ENCODE peak calls at places on chromosomes 7 and 10, in nine cellular contexts. L is mammary epithelial cell, Q is neural progenitor cell, E is GM23248, H is HCT116, W is K562, D is HepG2, R is fibroblast of lung, O is PC-9. I is an unnamed sample. For H3K4me1 and H3K9me3, the result is how much of the 10 kb centered on the place peaks cover.

GRCh38 chr7:106094780-106095179 is 17.3 kb downstream of the SYPL1 start:
- DNase-seq in L (no peak), H (no peak), D (no peak), E (no peak), W (no peak), O (no peak), Q (no peak), R (no peak), I (no peak)

GRCh38 chr7:135193615-135194081 is 17.7 kb downstream of the WDR91 start:
- DNase-seq in D (peak), E (peak), Q (no peak), R (peak), O (no peak), L (peak), H (no peak), W (no peak), I (no peak)

GRCh38 chr7:35454575-35455385 is 200.9 kb upstream of the TBX20 start:
- DNase-seq in E (no peak), H (no peak), D (no peak), L (no peak), R (no peak), O (no peak), Q (peak), W (no peak), I (no peak)

GRCh38 chr7:116591202-116592040 is 66.6 kb downstream of the CAV1 start:
- DNase-seq in Q (no peak), R (peak), O (no peak), E (peak), W (peak), H (peak), L (peak), D (no peak), I (peak)

GRCh38 chr10:43959364-43959763 is 310.7 kb upstream of the ZNF32 start:
- DNase-seq in E (no peak), H (no peak), W (no peak), L (peak), O (no peak), R (no peak), Q (no peak), D (no peak), I (no peak)

GRCh38 chr10:64033710-64034109 is 512.5 kb downstream of the REEP3 start:
- DNase-seq in Q (no peak), D (no peak), W (no peak), O (no peak), H (no peak), R (no peak), E (no peak), L (no peak), I (no peak)

GRCh38 chr7:114540291-114540690 is 125.7 kb downstream of the FOXP2 start:
- DNase-seq in L (no peak), H (no peak), R (no peak), O (no peak), Q (no peak), W (no peak), E (peak), D (no peak), I (no peak)

GRCh38 chr7:136293272-136293671 is 316.1 kb upstream of the MTPN start:
- DNase-seq in O (no peak), H (no peak), Q (no peak), W (no peak), E (no peak), D (no peak), R (no peak), L (no peak), I (no peak)

GRCh38 chr10:74612195-74612594 is 214.2 kb upstream of the KAT6B start:
- DNase-seq in W (no peak), R (peak), L (peak), O (no peak), E (peak), H (no peak), Q (no peak), D (no peak), I (no peak)

GRCh38 chr7:138871691-138872090 is 73.7 kb upstream of the ATP6V0A4 start:
- DNase-seq in D (no peak), H (no peak), Q (no peak), E (no peak), W (no peak), R (no peak), O (no peak), L (no peak), I (no peak)

GRCh38 chr10:33808475-33808874 is 474.0 kb upstream of the NRP1 start:
- DNase-seq in Q (no peak), L (no peak), H (no peak), R (no peak), D (no peak), W (no peak), E (no peak), O (no peak), I (no peak)

GRCh38 chr7:4144801-4145470 is 537.2 kb upstream of the FOXK1 start:
- DNase-seq in H (no peak), R (peak), W (no peak), D (no peak), E (no peak), L (no peak), Q (peak), O (no peak), I (no peak)

GRCh38 chr7:69276011-69276729 is 322.1 kb upstream of the AUTS2 start:
- DNase-seq in H (no peak), Q (no peak), L (no peak), R (no peak), O (no peak), W (no peak), D (no peak), E (no peak), I (no peak)

GRCh38 chr10:81978238-81978637 is 103.2 kb downstream of the NRG3 start:
- DNase-seq in D (peak), O (no peak), L (peak), Q (peak), R (peak), W (peak), E (peak), H (no peak), I (peak)

GRCh38 chr10:113322843-113323242 is 230.0 kb upstream of the HABP2 start:
- DNase-seq in H (no peak), W (no peak), L (no peak), E (no peak), D (no peak), R (no peak), Q (no peak), O (no peak), I (no peak)

GRCh38 chr7:75563171-75563570 is 71.1 kb downstream of the SPDYE5 start:
- DNase-seq in R (no peak), H (no peak), D (no peak), W (no peak), E (no peak), O (no peak), Q (no peak), L (no peak), I (no peak)

GRCh38 chr10:12327074-12327473 is 22.3 kb upstream of the CAMK1D start:
- DNase-seq in L (no peak), Q (no peak), H (no peak), E (no peak), R (no peak), W (no peak), D (no peak), O (no peak), I (no peak)

GRCh38 chr10:6299234-6299633 is 96.5 kb downstream of the PFKFB3 start:
- DNase-seq in Q (no peak), L (peak), O (peak), R (no peak), D (peak), E (no peak), W (peak), H (peak), I (no peak)

GRCh38 chr10:21724020-21724589 is 190.1 kb downstream of the MLLT10 start:
- DNase-seq in W (no peak), D (no peak), L (no peak), R (peak), O (no peak), E (peak), Q (no peak), H (no peak), I (peak)

GRCh38 chr10:34590802-34591201 is 224.3 kb downstream of the PARD3 start:
- DNase-seq in O (no peak), Q (no peak), W (no peak), E (no peak), D (no peak), H (no peak), L (no peak), R (no peak), I (no peak)

GRCh38 chr7:47573758-47574472 is 8.0 kb downstream of the TNS3 start:
- DNase-seq in H (no peak), W (no peak), Q (no peak), D (peak), E (peak), O (peak), L (no peak), R (peak), I (no peak)

GRCh38 chr7:8356071-8356470 is 77.3 kb upstream of the NXPH1 start:
- DNase-seq in H (no peak), L (peak), Q (no peak), W (no peak), E (no peak), O (no peak), R (no peak), D (no peak), I (no peak)

GRCh38 chr7:7220821-7221220 is 38.5 kb downstream of the C1GALT1 start:
- DNase-seq in H (no peak), W (no peak), L (no peak), O (no peak), R (no peak), E (no peak), D (no peak), Q (no peak), I (no peak)

GRCh38 chr10:66586073-66586472 is 339.8 kb upstream of the LRRTM3 start:
- DNase-seq in E (no peak), R (peak), L (peak), Q (peak), O (no peak), W (no peak), H (no peak), D (no peak), I (peak)

GRCh38 chr10:62183857-62184805 is 84.5 kb downstream of the RTKN2 start:
- DNase-seq in H (no peak), L (peak), W (no peak), O (peak), Q (no peak), E (no peak), R (no peak), D (peak), I (no peak)

GRCh38 chr10:33066558-33067236 is 108.7 kb upstream of the ITGB1 start:
- DNase-seq in E (peak), O (no peak), L (no peak), D (no peak), Q (no peak), H (no peak), R (peak), W (no peak), I (no peak)

GRCh38 chr7:131480384-131481315 is 75.8 kb downstream of the PODXL start:
- DNase-seq in R (no peak), E (no peak), L (no peak), H (no peak), O (no peak), D (peak), Q (no peak), W (no peak), I (peak)

GRCh38 chr10:86961481-86962091 is 3.2 kb downstream of the SNCG start:
- DNase-seq in O (peak), W (no peak), R (no peak), E (peak), H (no peak), Q (no peak), L (peak), D (no peak), I (no peak)

GRCh38 chr7:140209866-140210609 is 33.3 kb upstream of the KDM7A start:
- DNase-seq in O (no peak), L (no peak), R (no peak), Q (no peak), E (no peak), D (no peak), H (no peak), W (no peak), I (no peak)

GRCh38 chr10:110919971-110920881 is 822 bp downstream of the SHOC2 start:
- DNase-seq in R (peak), D (no peak), O (no peak), E (peak), L (peak), Q (peak), W (no peak), H (no peak), I (peak)

GRCh38 chr7:27967639-27968038 is 213.0 kb downstream of the JAZF1 start:
- DNase-seq in H (no peak), O (no peak), L (no peak), W (no peak), E (no peak), R (no peak), Q (no peak), D (no peak), I (no peak)

GRCh38 chr10:22473459-22473858 is 128.2 kb downstream of the SPAG6 start:
- DNase-seq in O (no peak), R (no peak), L (no peak), H (no peak), Q (no peak), W (no peak), D (no peak), E (peak), I (no peak)

DNA sequence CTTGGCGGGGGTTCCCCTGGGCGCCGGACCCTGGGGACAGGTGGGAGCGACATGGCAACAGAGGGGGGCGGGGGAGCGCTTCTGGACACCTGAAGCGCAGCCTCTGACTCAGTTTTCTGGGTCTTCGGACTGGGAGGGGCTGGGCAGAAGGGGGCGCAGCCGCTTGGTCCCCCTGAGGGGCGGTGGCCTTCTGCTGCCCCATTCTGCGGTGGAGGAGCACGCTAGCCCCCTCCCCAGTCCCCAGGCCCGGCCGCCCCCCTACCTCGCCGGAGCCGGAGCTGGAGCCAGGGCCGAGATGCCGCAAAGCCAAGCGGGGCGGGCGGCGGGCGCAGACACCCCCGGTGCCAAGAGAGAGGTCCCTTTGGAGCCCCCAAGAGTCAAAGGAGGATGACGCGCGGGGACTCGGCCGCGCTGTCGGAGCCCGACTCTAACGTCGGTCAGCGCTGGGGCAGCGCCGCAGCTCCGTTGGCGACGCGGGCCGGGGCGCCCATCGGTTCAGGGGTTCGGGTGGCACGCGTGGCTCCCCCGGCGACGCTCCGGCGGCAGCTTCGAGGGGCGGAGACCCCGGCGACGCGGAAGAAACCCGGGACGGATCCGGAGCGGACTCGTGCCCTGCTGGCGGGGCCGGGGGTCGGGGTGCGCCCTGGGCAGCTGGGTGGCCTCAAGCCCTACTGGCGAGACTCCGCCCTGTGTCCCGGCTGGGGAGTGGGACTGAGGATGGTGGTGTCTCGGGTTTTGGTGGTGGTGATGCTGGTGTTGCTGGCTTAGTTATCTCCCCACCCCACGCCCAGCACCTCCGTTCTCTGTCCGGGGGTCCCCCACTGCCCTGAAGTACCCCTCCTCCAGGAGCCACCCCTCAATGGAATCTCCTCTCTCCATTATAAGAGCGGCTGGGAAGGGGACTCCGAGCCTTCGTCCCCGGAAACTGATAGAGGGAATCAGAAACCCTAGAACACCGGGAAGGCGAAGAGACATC is at the start of gene NAT16:
- DNase-seq in E (no peak), L (no peak), H (no peak), R (no peak), W (no peak), Q (peak), D (no peak), O (no peak), I (no peak)
- TF ChIP-seq EZH2 in E (peak), L (peak), H (no peak), R (peak), W (no peak), Q (peak), D (peak), O (no peak), I (peak)

GRCh38 chr7:46135561-46135960 is 214.5 kb upstream of the IGFBP3 start:
- DNase-seq in H (no peak), R (no peak), L (no peak), Q (no peak), E (no peak), O (no peak), W (no peak), D (no peak), I (no peak)
- H3K4me1 ChIP-seq in H (under half), R (under half), L (under half), Q (under half), E (under half), O (under half), W (under half), D (under half), I (under half)

GRCh38 chr7:562394-562675 is 42.7 kb upstream of the PDGFA start:
- DNase-seq in D (no peak), R (no peak), Q (no peak), L (no peak), O (no peak), E (no peak), W (no peak), H (no peak), I (no peak)
- H3K9me3 ChIP-seq in D (under half), R (under half), Q (under half), L (under half), O (under half), E (under half), W (under half), H (under half), I (under half)

GRCh38 chr7:157693521-157694388 is 357.0 kb downstream of the DNAJB6 start:
- DNase-seq in R (no peak), H (no peak), O (no peak), D (no peak), L (no peak), Q (peak), W (no peak), E (no peak), I (no peak)
- TF ChIP-seq EZH2 in R (no peak), H (no peak), O (no peak), D (peak), L (no peak), Q (peak), W (no peak), E (no peak), I (no peak)

DNA sequence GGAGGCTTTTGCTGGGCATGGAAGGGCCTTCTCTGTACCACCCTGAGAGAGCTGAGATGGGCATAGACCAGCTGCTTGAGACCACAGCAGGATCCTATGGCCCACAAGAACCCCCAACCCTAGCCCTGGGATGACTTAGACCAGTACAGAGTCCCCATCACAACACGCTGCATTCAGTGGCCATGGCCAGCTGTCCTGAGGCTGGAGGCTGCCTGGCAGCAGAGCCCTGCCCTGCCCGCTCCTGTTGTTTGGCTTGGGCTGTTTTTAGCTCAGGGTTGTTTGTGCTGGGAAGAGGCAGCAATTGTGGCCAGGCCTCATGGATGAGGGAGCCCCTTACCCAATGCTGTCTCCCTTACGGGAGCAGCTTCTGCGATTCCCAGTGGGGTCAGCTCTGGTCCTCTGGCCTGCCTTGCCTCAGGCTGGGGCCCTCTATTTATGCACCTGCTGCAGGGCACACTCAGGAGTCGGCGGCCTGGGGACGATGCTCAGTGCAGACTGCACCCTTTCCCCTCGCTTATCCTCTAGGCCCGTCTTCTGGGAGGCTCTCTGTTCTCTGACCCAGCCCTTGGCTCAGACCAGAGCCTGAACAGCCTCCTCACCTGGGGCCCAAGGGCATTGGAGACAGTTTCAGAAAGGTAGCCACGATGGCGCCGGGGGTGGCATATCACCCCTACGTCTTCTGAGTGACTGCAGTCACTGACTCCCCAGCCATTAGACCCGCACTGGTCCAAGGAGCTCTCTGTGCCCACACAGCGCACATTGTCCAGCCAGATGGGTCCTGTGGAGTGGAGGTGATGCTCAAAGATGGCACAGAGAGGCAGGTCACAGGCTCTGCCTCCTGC is 6.3 kb downstream of the LOXL4 start:
- DNase-seq in L (no peak), W (no peak), E (no peak), O (no peak), Q (no peak), D (no peak), H (no peak), R (no peak), I (no peak)
- H3K4me1 ChIP-seq in L (under half), W (under half), E (under half), O (under half), Q (under half), D (under half), H (under half), R (under half), I (under half)

GRCh38 chr10:128542659-128543058 is 416.4 kb upstream of the MKI67 start:
- DNase-seq in W (peak), H (no peak), D (no peak), L (no peak), R (no peak), O (no peak), E (no peak), Q (no peak), I (no peak)

GRCh38 chr10:128543186-128543585 is 417.0 kb upstream of the MKI67 start:
- DNase-seq in Q (no peak), H (no peak), L (no peak), O (no peak), R (no peak), D (no peak), E (no peak), W (no peak), I (no peak)

GRCh38 chr10:128549192-128549591 is 423.0 kb upstream of the MKI67 start:
- DNase-seq in Q (no peak), R (no peak), O (no peak), E (no peak), D (no peak), H (no peak), L (no peak), W (no peak), I (no peak)

GRCh38 chr10:128546651-128547165 is 420.5 kb upstream of the MKI67 start:
- DNase-seq in H (no peak), O (no peak), W (no peak), R (no peak), E (no peak), L (no peak), Q (no peak), D (no peak), I (no peak)

GRCh38 chr10:128545216-128545615 is 419.0 kb upstream of the MKI67 start:
- DNase-seq in D (no peak), R (no peak), Q (no peak), H (no peak), O (no peak), L (no peak), E (no peak), W (no peak), I (no peak)
- H3K9me3 ChIP-seq in D (under half), R (under half), Q (under half), H (under half), O (under half), L (under half), E (under half), W (under half), I (under half)

DNA sequence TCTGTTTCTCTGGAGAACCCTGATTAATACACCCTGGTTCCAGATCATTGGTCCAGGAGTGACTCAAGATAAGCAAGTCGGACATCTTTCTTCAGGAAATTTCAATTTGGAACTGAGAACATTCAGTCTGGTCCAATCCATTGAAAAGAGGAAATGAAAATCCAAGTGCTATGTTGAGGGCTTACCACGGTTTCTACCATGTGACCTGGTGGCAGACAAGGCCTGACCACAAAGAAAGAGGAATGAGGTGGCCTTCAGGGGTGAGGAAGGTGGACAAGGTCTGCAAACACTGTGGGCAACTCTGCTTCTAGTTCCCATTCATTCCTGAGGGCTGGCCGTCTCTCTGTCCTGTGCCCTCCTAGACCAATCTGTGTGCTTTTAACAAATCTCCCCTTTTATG is 149.2 kb upstream of the GHITM start:
- DNase-seq in L (no peak), Q (no peak), H (no peak), W (no peak), D (no peak), R (no peak), E (no peak), O (no peak), I (no peak)
- TF ChIP-seq EZH2 in L (no peak), Q (no peak), H (no peak), W (no peak), D (no peak), R (no peak), E (no peak), O (no peak), I (no peak)